ENCODE peak calls at places on chromosomes 6 and 20, in nine cellular contexts. W is PC-3, A is IMR-90, D is H9, T is HCT116, U is SK-N-SH, L is fibroblast of lung, X is astrocyte, C is GM23248. N is an unnamed sample. For H4K20me1, the result is how much of the 10 kb centered on the place peaks cover.

GRCh38 chr20:40766081-40766480 is 77.0 kb upstream of the MAFB start:
- DNase-seq in W (no peak), A (no peak), D (no peak), T (no peak), U (no peak), L (no peak), X (no peak), C (no peak), N (no peak)

GRCh38 chr6:87922947-87923330 is 124.7 kb upstream of the SPACA1 start:
- DNase-seq in W (no peak), A (no peak), D (no peak), T (no peak), U (peak), L (no peak), X (no peak), C (no peak), N (no peak)

GRCh38 chr20:57504411-57504810 is 20.5 kb downstream of the CTCFL start:
- DNase-seq in W (no peak), A (no peak), D (no peak), T (no peak), U (no peak), L (no peak), X (no peak), C (no peak), N (no peak)

GRCh38 chr6:45898941-45899682 is 116.5 kb downstream of the CLIC5 start:
- DNase-seq in W (no peak), A (no peak), D (no peak), T (no peak), U (no peak), L (no peak), X (no peak), C (peak), N (no peak)

GRCh38 chr20:63534831-63535651 is 2.1 kb downstream of the PTK6 start:
- DNase-seq in W (no peak), A (no peak), D (no peak), T (no peak), U (no peak), L (no peak), X (no peak), C (peak), N (peak)

GRCh38 chr6:44539701-44540100 is 152.2 kb downstream of the CDC5L start:
- DNase-seq in W (no peak), A (no peak), D (peak), T (no peak), U (no peak), L (no peak), X (no peak), C (no peak), N (peak)

GRCh38 chr20:63366658-63367360 is 5.7 kb upstream of the CHRNA4 start:
- DNase-seq in W (no peak), A (no peak), D (no peak), T (no peak), U (no peak), L (no peak), X (no peak), C (no peak), N (no peak)

GRCh38 chr6:80165143-80165542 is 58.7 kb downstream of the BCKDHB start:
- DNase-seq in W (no peak), A (peak), D (no peak), T (no peak), U (no peak), L (no peak), X (no peak), C (peak), N (no peak)

GRCh38 chr20:35207950-35208611 is 18.4 kb upstream of the MMP24 start:
- DNase-seq in W (peak), A (peak), D (peak), T (peak), U (peak), L (peak), X (peak), C (peak), N (no peak)

GRCh38 chr6:32064706-32065105 is 26.5 kb downstream of the CYP21A2 start:
- DNase-seq in W (no peak), A (no peak), D (no peak), T (no peak), U (no peak), L (no peak), X (no peak), C (no peak), N (no peak)

GRCh38 chr6:34964564-34964963 is 75.5 kb downstream of the ANKS1A start:
- DNase-seq in W (no peak), A (no peak), D (no peak), T (no peak), U (no peak), L (peak), X (peak), C (peak), N (no peak)

GRCh38 chr20:58457083-58457680 is 58.0 kb downstream of the APCDD1L start:
- DNase-seq in W (peak), A (peak), D (no peak), T (no peak), U (peak), L (peak), X (peak), C (peak), N (peak)

GRCh38 chr20:50611128-50611810 is 80.1 kb downstream of the RIPOR3 start:
- DNase-seq in W (no peak), A (peak), D (no peak), T (no peak), U (no peak), L (peak), X (no peak), C (peak), N (no peak)

GRCh38 chr6:164477126-164477525 is 832.3 kb downstream of the C6orf118 start:
- DNase-seq in W (no peak), A (no peak), D (no peak), T (no peak), U (no peak), L (peak), X (peak), C (peak), N (no peak)

GRCh38 chr6:116145786-116146675 is 20.1 kb upstream of the COL10A1 start:
- DNase-seq in W (no peak), A (no peak), D (no peak), T (no peak), U (no peak), L (peak), X (peak), C (no peak), N (no peak)

GRCh38 chr6:75438186-75438880 is 55.3 kb downstream of the FILIP1 start:
- DNase-seq in W (no peak), A (peak), D (no peak), T (no peak), U (no peak), L (no peak), X (no peak), C (peak), N (no peak)

GRCh38 chr6:25537349-25538018 is 114.5 kb upstream of the SCGN start:
- DNase-seq in W (no peak), A (no peak), D (no peak), T (no peak), U (no peak), L (peak), X (peak), C (no peak), N (no peak)

GRCh38 chr6:56842602-56843475 is 112.1 kb upstream of the BEND6 start:
- DNase-seq in W (peak), A (peak), D (peak), T (no peak), U (peak), L (peak), X (peak), C (peak), N (no peak)

GRCh38 chr6:161091972-161092701 is 100.6 kb downstream of the MAP3K4 start:
- DNase-seq in W (peak), A (peak), D (no peak), T (no peak), U (no peak), L (peak), X (peak), C (peak), N (no peak)

GRCh38 chr20:14189794-14190402 is 147.5 kb downstream of the FLRT3 start:
- DNase-seq in W (peak), A (peak), D (no peak), T (peak), U (peak), L (peak), X (peak), C (peak), N (no peak)

GRCh38 chr20:8934362-8934761 is 134.5 kb upstream of the PLCB4 start:
- DNase-seq in W (no peak), A (no peak), D (no peak), T (no peak), U (no peak), L (no peak), X (no peak), C (no peak), N (no peak)

GRCh38 chr6:113178349-113178748 is 678.8 kb upstream of the MARCKS start:
- DNase-seq in W (peak), A (peak), D (no peak), T (no peak), U (no peak), L (peak), X (peak), C (peak), N (no peak)
- H3K4me2 ChIP-seq in W (no peak), A (no peak), D (no peak), T (no peak), U (no peak), L (no peak), X (no peak), C (no peak), N (no peak)

DNA sequence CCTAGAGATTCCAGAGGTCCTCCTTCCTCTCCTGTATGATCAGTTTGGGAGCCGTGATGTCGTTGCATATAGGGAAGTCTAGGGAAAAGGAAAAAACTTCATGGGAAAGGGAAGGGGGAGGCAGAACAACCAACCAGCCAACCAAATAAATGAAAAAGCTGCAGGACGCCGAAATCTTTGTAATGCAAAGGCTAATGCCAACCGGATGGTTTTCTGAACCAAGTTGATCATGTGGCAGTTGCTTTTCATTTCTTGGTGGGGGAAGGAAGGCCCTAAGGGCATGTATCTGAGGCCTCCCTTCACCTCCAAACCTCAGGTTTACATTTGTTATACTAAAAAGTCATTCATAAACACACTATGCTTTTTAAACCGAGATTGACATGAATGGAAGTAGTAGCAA is 167.2 kb downstream of the ARID1B start:
- DNase-seq in W (no peak), A (no peak), D (no peak), T (no peak), U (no peak), L (no peak), X (no peak), C (no peak), N (no peak)
- H4K20me1 ChIP-seq in W (under half), A (under half), D (under half), T (under half), U (half or more), L (under half), X (half or more), C (under half), N (under half)

GRCh38 chr6:7468382-7469081 is 72.9 kb upstream of the DSP start:
- DNase-seq in W (peak), A (peak), D (no peak), T (peak), U (peak), L (peak), X (peak), C (peak), N (no peak)
- H3K4me2 ChIP-seq in W (peak), A (peak), D (no peak), T (peak), U (peak), L (peak), X (peak), C (peak), N (peak)

GRCh38 chr6:150755524-150755923 is 110.0 kb upstream of the MTHFD1L start:
- DNase-seq in W (no peak), A (no peak), D (no peak), T (no peak), U (no peak), L (no peak), X (no peak), C (no peak), N (no peak)
- H4K20me1 ChIP-seq in W (under half), A (under half), D (under half), T (under half), U (under half), L (under half), X (under half), C (under half), N (under half)

GRCh38 chr20:31843288-31843687 is 2.1 kb downstream of the FOXS1 start:
- DNase-seq in W (no peak), A (no peak), D (no peak), T (no peak), U (no peak), L (no peak), X (no peak), C (no peak), N (no peak)
- H3K4me2 ChIP-seq in W (no peak), A (no peak), D (no peak), T (no peak), U (peak), L (no peak), X (peak), C (no peak), N (no peak)

GRCh38 chr20:2131366-2131765 is 29.7 kb downstream of the STK35 start:
- DNase-seq in W (peak), A (peak), D (no peak), T (peak), U (no peak), L (peak), X (peak), C (peak), N (no peak)
- H4K20me1 ChIP-seq in W (under half), A (half or more), D (under half), T (under half), U (under half), L (under half), X (half or more), C (under half), N (under half)

GRCh38 chr6:21742238-21742660 is 148.7 kb downstream of the SOX4 start:
- DNase-seq in W (peak), A (peak), D (peak), T (peak), U (no peak), L (peak), X (peak), C (peak), N (no peak)
- H3K4me2 ChIP-seq in W (peak), A (peak), D (peak), T (peak), U (peak), L (peak), X (peak), C (no peak), N (peak)